ENCODE peak calls at places on chromosomes 3 and 15, in ten cellular contexts. One of them, this sample, is unnamed.

GRCh38 chr3:197353001-197353866 is 54.8 kb upstream of the DLG1 start:
- DNase-seq in stimulated activated CD4-positive, alpha-beta T cell treated with anti-CD3 and anti-CD28 coated beads, Interleukin-15, amount 100 ng/mL, for 1 hour: no peak
- DNase-seq in neural crest cell: no peak
- DNase-seq in GM03348: peak
- DNase-seq in AG04450: no peak
- DNase-seq in Daoy: peak
- DNase-seq in germinal center: no peak
- DNase-seq in astrocyte of the spinal cord: no peak
- DNase-seq in HT-29: no peak
- DNase-seq in head of caudate nucleus: no peak
- DNase-seq in this sample: no peak

GRCh38 chr3:50454671-50455070 is 48.8 kb downstream of the CACNA2D2 start:
- DNase-seq in germinal center: no peak
- DNase-seq in astrocyte of the spinal cord: no peak
- DNase-seq in neural crest cell: no peak
- DNase-seq in Daoy: no peak
- DNase-seq in GM03348: no peak
- DNase-seq in HT-29: no peak
- DNase-seq in AG04450: no peak
- DNase-seq in stimulated activated CD4-positive, alpha-beta T cell treated with anti-CD3 and anti-CD28 coated beads, Interleukin-15, amount 100 ng/mL, for 1 hour: no peak
- DNase-seq in head of caudate nucleus: no peak
- DNase-seq in this sample: no peak

GRCh38 chr3:137100326-137100725 is 142.5 kb downstream of the IL20RB start:
- DNase-seq in AG04450: no peak
- DNase-seq in stimulated activated CD4-positive, alpha-beta T cell treated with anti-CD3 and anti-CD28 coated beads, Interleukin-15, amount 100 ng/mL, for 1 hour: no peak
- DNase-seq in germinal center: no peak
- DNase-seq in astrocyte of the spinal cord: no peak
- DNase-seq in GM03348: no peak
- DNase-seq in Daoy: no peak
- DNase-seq in neural crest cell: no peak
- DNase-seq in head of caudate nucleus: no peak
- DNase-seq in HT-29: no peak
- DNase-seq in this sample: no peak

GRCh38 chr3:94184781-94185180 is 121.9 kb downstream of the NSUN3 start:
- DNase-seq in Daoy: no peak
- DNase-seq in germinal center: no peak
- DNase-seq in stimulated activated CD4-positive, alpha-beta T cell treated with anti-CD3 and anti-CD28 coated beads, Interleukin-15, amount 100 ng/mL, for 1 hour: no peak
- DNase-seq in head of caudate nucleus: no peak
- DNase-seq in AG04450: no peak
- DNase-seq in astrocyte of the spinal cord: peak
- DNase-seq in GM03348: peak
- DNase-seq in HT-29: no peak
- DNase-seq in neural crest cell: no peak
- DNase-seq in this sample: no peak

GRCh38 chr15:43360821-43361220 is 10.0 kb downstream of the ZSCAN29 start:
- DNase-seq in Daoy: no peak
- DNase-seq in HT-29: no peak
- DNase-seq in astrocyte of the spinal cord: no peak
- DNase-seq in AG04450: no peak
- DNase-seq in GM03348: no peak
- DNase-seq in germinal center: no peak
- DNase-seq in head of caudate nucleus: no peak
- DNase-seq in stimulated activated CD4-positive, alpha-beta T cell treated with anti-CD3 and anti-CD28 coated beads, Interleukin-15, amount 100 ng/mL, for 1 hour: no peak
- DNase-seq in neural crest cell: no peak
- DNase-seq in this sample: no peak

GRCh38 chr15:67446449-67446848 is 74.5 kb upstream of the C15orf61 start:
- DNase-seq in germinal center: no peak
- DNase-seq in HT-29: no peak
- DNase-seq in GM03348: no peak
- DNase-seq in Daoy: no peak
- DNase-seq in astrocyte of the spinal cord: no peak
- DNase-seq in AG04450: no peak
- DNase-seq in head of caudate nucleus: no peak
- DNase-seq in stimulated activated CD4-positive, alpha-beta T cell treated with anti-CD3 and anti-CD28 coated beads, Interleukin-15, amount 100 ng/mL, for 1 hour: no peak
- DNase-seq in neural crest cell: no peak
- DNase-seq in this sample: no peak

GRCh38 chr15:28964098-28964497 is 78.3 kb downstream of the APBA2 start:
- DNase-seq in astrocyte of the spinal cord: no peak
- DNase-seq in germinal center: no peak
- DNase-seq in GM03348: no peak
- DNase-seq in head of caudate nucleus: no peak
- DNase-seq in HT-29: no peak
- DNase-seq in neural crest cell: no peak
- DNase-seq in stimulated activated CD4-positive, alpha-beta T cell treated with anti-CD3 and anti-CD28 coated beads, Interleukin-15, amount 100 ng/mL, for 1 hour: no peak
- DNase-seq in Daoy: no peak
- DNase-seq in AG04450: no peak
- DNase-seq in this sample: no peak

GRCh38 chr3:71142440-71143161 is 440.9 kb downstream of the FOXP1 start:
- DNase-seq in HT-29: peak
- DNase-seq in astrocyte of the spinal cord: no peak
- DNase-seq in AG04450: no peak
- DNase-seq in Daoy: no peak
- DNase-seq in head of caudate nucleus: no peak
- DNase-seq in GM03348: no peak
- DNase-seq in neural crest cell: no peak
- DNase-seq in germinal center: no peak
- DNase-seq in stimulated activated CD4-positive, alpha-beta T cell treated with anti-CD3 and anti-CD28 coated beads, Interleukin-15, amount 100 ng/mL, for 1 hour: no peak
- DNase-seq in this sample: no peak

GRCh38 chr3:194130807-194131589 is 5.0 kb upstream of the HES1 start:
- DNase-seq in Daoy: peak
- DNase-seq in astrocyte of the spinal cord: peak
- DNase-seq in neural crest cell: no peak
- DNase-seq in head of caudate nucleus: no peak
- DNase-seq in stimulated activated CD4-positive, alpha-beta T cell treated with anti-CD3 and anti-CD28 coated beads, Interleukin-15, amount 100 ng/mL, for 1 hour: no peak
- DNase-seq in GM03348: no peak
- DNase-seq in germinal center: no peak
- DNase-seq in HT-29: peak
- DNase-seq in AG04450: no peak
- DNase-seq in this sample: peak

GRCh38 chr15:22968356-22968755 is 11.8 kb downstream of the CYFIP1 start:
- DNase-seq in neural crest cell: no peak
- DNase-seq in head of caudate nucleus: no peak
- DNase-seq in germinal center: no peak
- DNase-seq in astrocyte of the spinal cord: peak
- DNase-seq in Daoy: peak
- DNase-seq in GM03348: peak
- DNase-seq in HT-29: no peak
- DNase-seq in stimulated activated CD4-positive, alpha-beta T cell treated with anti-CD3 and anti-CD28 coated beads, Interleukin-15, amount 100 ng/mL, for 1 hour: no peak
- DNase-seq in AG04450: peak
- DNase-seq in this sample: no peak

GRCh38 chr3:138944842-138945645 is 1.9 kb downstream of the FOXL2 start:
- DNase-seq in GM03348: no peak
- DNase-seq in neural crest cell: no peak
- DNase-seq in HT-29: no peak
- DNase-seq in Daoy: no peak
- DNase-seq in astrocyte of the spinal cord: no peak
- DNase-seq in head of caudate nucleus: no peak
- DNase-seq in germinal center: no peak
- DNase-seq in AG04450: no peak
- DNase-seq in stimulated activated CD4-positive, alpha-beta T cell treated with anti-CD3 and anti-CD28 coated beads, Interleukin-15, amount 100 ng/mL, for 1 hour: no peak
- DNase-seq in this sample: no peak

GRCh38 chr3:190322604-190323240 is 476 bp upstream of the CLDN1 start:
- DNase-seq in head of caudate nucleus: no peak
- DNase-seq in Daoy: no peak
- DNase-seq in neural crest cell: no peak
- DNase-seq in AG04450: no peak
- DNase-seq in HT-29: peak
- DNase-seq in astrocyte of the spinal cord: no peak
- DNase-seq in stimulated activated CD4-positive, alpha-beta T cell treated with anti-CD3 and anti-CD28 coated beads, Interleukin-15, amount 100 ng/mL, for 1 hour: no peak
- DNase-seq in GM03348: no peak
- DNase-seq in germinal center: no peak
- DNase-seq in this sample: no peak

GRCh38 chr3:188154758-188155574 is 1.0 kb downstream of the LPP start:
- DNase-seq in AG04450: no peak
- DNase-seq in head of caudate nucleus: no peak
- DNase-seq in GM03348: peak
- DNase-seq in Daoy: no peak
- DNase-seq in HT-29: no peak
- DNase-seq in germinal center: no peak
- DNase-seq in astrocyte of the spinal cord: no peak
- DNase-seq in neural crest cell: no peak
- DNase-seq in stimulated activated CD4-positive, alpha-beta T cell treated with anti-CD3 and anti-CD28 coated beads, Interleukin-15, amount 100 ng/mL, for 1 hour: no peak
- DNase-seq in this sample: no peak

GRCh38 chr3:13427662-13428603 is 7.8 kb upstream of the NUP210 start:
- DNase-seq in germinal center: no peak
- DNase-seq in astrocyte of the spinal cord: no peak
- DNase-seq in stimulated activated CD4-positive, alpha-beta T cell treated with anti-CD3 and anti-CD28 coated beads, Interleukin-15, amount 100 ng/mL, for 1 hour: no peak
- DNase-seq in AG04450: no peak
- DNase-seq in HT-29: no peak
- DNase-seq in neural crest cell: no peak
- DNase-seq in head of caudate nucleus: no peak
- DNase-seq in GM03348: no peak
- DNase-seq in Daoy: no peak
- DNase-seq in this sample: no peak

GRCh38 chr3:30282052-30282708 is 324.2 kb upstream of the TGFBR2 start:
- DNase-seq in stimulated activated CD4-positive, alpha-beta T cell treated with anti-CD3 and anti-CD28 coated beads, Interleukin-15, amount 100 ng/mL, for 1 hour: no peak
- DNase-seq in germinal center: no peak
- DNase-seq in HT-29: no peak
- DNase-seq in Daoy: peak
- DNase-seq in head of caudate nucleus: no peak
- DNase-seq in neural crest cell: no peak
- DNase-seq in astrocyte of the spinal cord: peak
- DNase-seq in AG04450: peak
- DNase-seq in GM03348: peak
- DNase-seq in this sample: no peak

GRCh38 chr3:89586676-89587075 is 479.3 kb downstream of the EPHA3 start:
- DNase-seq in Daoy: no peak
- DNase-seq in neural crest cell: no peak
- DNase-seq in germinal center: no peak
- DNase-seq in astrocyte of the spinal cord: no peak
- DNase-seq in GM03348: no peak
- DNase-seq in AG04450: no peak
- DNase-seq in head of caudate nucleus: no peak
- DNase-seq in HT-29: no peak
- DNase-seq in stimulated activated CD4-positive, alpha-beta T cell treated with anti-CD3 and anti-CD28 coated beads, Interleukin-15, amount 100 ng/mL, for 1 hour: no peak
- DNase-seq in this sample: no peak

GRCh38 chr3:141894524-141895176 is 18.2 kb downstream of the ATP1B3 start:
- DNase-seq in astrocyte of the spinal cord: peak
- DNase-seq in Daoy: peak
- DNase-seq in stimulated activated CD4-positive, alpha-beta T cell treated with anti-CD3 and anti-CD28 coated beads, Interleukin-15, amount 100 ng/mL, for 1 hour: no peak
- DNase-seq in AG04450: peak
- DNase-seq in head of caudate nucleus: no peak
- DNase-seq in germinal center: no peak
- DNase-seq in GM03348: peak
- DNase-seq in neural crest cell: no peak
- DNase-seq in HT-29: peak
- DNase-seq in this sample: no peak

This sample was measured in LNCaP clone FGC.